ENCODE peak calls at places on chromosome 19, in ten cellular contexts. X, Y, N, F, L, U, J, V, C and K are unnamed samples.

GRCh38 chr19:46984077-46985010 is 35.3 kb upstream of the NPAS1 start:
- DNase-seq in X (peak; percentile 76), Y (no peak), N (no peak), F (peak; percentile 77), L (peak; percentile 86), U (peak; percentile 50), J (no peak), V (peak; percentile 66), C (peak; percentile 65), K (peak; percentile 42)

GRCh38 chr19:6828698-6829633 is 56.5 kb downstream of the VAV1 start:
- DNase-seq in X (no peak), Y (peak; percentile 8), N (no peak), F (no peak), L (no peak), U (no peak), J (no peak), V (no peak), C (no peak), K (no peak)

GRCh38 chr19:4575267-4575793 is 15.8 kb upstream of the SEMA6B start:
- DNase-seq in X (peak; percentile 87), Y (no peak), N (no peak), F (peak; percentile 78), L (peak; percentile 79), U (peak; percentile 89), J (no peak), V (no peak), C (peak; percentile 95), K (peak; percentile 76)

GRCh38 chr19:6495947-6496346 is 6.2 kb downstream of the TUBB4A start:
- DNase-seq in X (no peak), Y (no peak), N (no peak), F (no peak), L (no peak), U (no peak), J (no peak), V (no peak), C (no peak), K (no peak)

GRCh38 chr19:13366529-13367143 is 139.6 kb downstream of the CACNA1A start:
- DNase-seq in X (no peak), Y (no peak), N (peak; percentile 30), F (peak; percentile 8), L (peak; percentile 25), U (peak; percentile 31), J (no peak), V (no peak), C (no peak), K (peak; percentile 1)

GRCh38 chr19:5149508-5149907 is 180.6 kb downstream of the KDM4B start:
- DNase-seq in X (no peak), Y (no peak), N (no peak), F (no peak), L (no peak), U (no peak), J (no peak), V (no peak), C (no peak), K (no peak)

GRCh38 chr19:49057636-49058234 is at the start of gene CGB7:
- DNase-seq in X (peak; percentile 89), Y (no peak), N (peak; percentile 64), F (no peak), L (peak; percentile 57), U (peak; percentile 35), J (no peak), V (peak; percentile 49), C (peak; percentile 29), K (no peak)

GRCh38 chr19:45814166-45814780 is 835 bp downstream of the RSPH6A start:
- DNase-seq in X (no peak), Y (no peak), N (no peak), F (no peak), L (no peak), U (no peak), J (no peak), V (no peak), C (no peak), K (no peak)

GRCh38 chr19:35703343-35703742 is 1.0 kb upstream of the ZBTB32 start:
- DNase-seq in X (no peak), Y (no peak), N (no peak), F (no peak), L (no peak), U (no peak), J (no peak), V (no peak), C (no peak), K (no peak)